ENCODE peak calls at places on chromosomes 2 and 18, in four cellular contexts. One of them, this sample, is unnamed.

GRCh38 chr2:161415467-161416293 is 417 bp upstream of the TBR1 start:
- DNase-seq in heart right ventricle: no peak
- DNase-seq in PC-3: no peak
- DNase-seq in HFF-Myc: no peak
- DNase-seq in this sample: no peak

GRCh38 chr2:205852457-205852856 is 170.2 kb downstream of the NRP2 start:
- DNase-seq in PC-3: no peak
- DNase-seq in HFF-Myc: no peak
- DNase-seq in heart right ventricle: peak
- DNase-seq in this sample: no peak

GRCh38 chr18:74778191-74778847 is 180.6 kb downstream of the ZNF407 start:
- DNase-seq in HFF-Myc: no peak
- DNase-seq in PC-3: no peak
- DNase-seq in heart right ventricle: no peak
- DNase-seq in this sample: no peak

GRCh38 chr18:12422936-12423335 is 15.2 kb downstream of the PRELID3A start:
- DNase-seq in HFF-Myc: no peak
- DNase-seq in PC-3: peak
- DNase-seq in heart right ventricle: no peak
- DNase-seq in this sample: no peak

GRCh38 chr2:3102915-3103569 is 274.6 kb downstream of the EIPR1 start:
- DNase-seq in HFF-Myc: no peak
- DNase-seq in PC-3: no peak
- DNase-seq in heart right ventricle: no peak
- DNase-seq in this sample: no peak

GRCh38 chr2:97673915-97674283 is 4.4 kb downstream of the C2orf92 start:
- DNase-seq in HFF-Myc: no peak
- DNase-seq in PC-3: no peak
- DNase-seq in heart right ventricle: no peak
- DNase-seq in this sample: no peak

GRCh38 chr2:159716857-159717256 is 4.6 kb downstream of the MARCHF7 start:
- DNase-seq in heart right ventricle: no peak
- DNase-seq in PC-3: no peak
- DNase-seq in HFF-Myc: no peak
- DNase-seq in this sample: no peak

GRCh38 chr2:55550368-55551102 is 31.0 kb downstream of the CFAP36 start:
- DNase-seq in heart right ventricle: no peak
- DNase-seq in PC-3: peak
- DNase-seq in HFF-Myc: peak
- DNase-seq in this sample: no peak

GRCh38 chr2:226608393-226608955 is 191.1 kb downstream of the IRS1 start:
- DNase-seq in HFF-Myc: no peak
- DNase-seq in PC-3: no peak
- DNase-seq in heart right ventricle: no peak
- DNase-seq in this sample: no peak

GRCh38 chr2:241508240-241508509 is 209 bp downstream of the STK25 start:
- DNase-seq in PC-3: no peak
- DNase-seq in HFF-Myc: no peak
- DNase-seq in heart right ventricle: peak
- DNase-seq in this sample: no peak

GRCh38 chr18:5238371-5238758 is 41.3 kb upstream of the AKAIN1 start:
- DNase-seq in heart right ventricle: peak
- DNase-seq in HFF-Myc: no peak
- DNase-seq in PC-3: peak
- DNase-seq in this sample: no peak

GRCh38 chr18:13239557-13239956 is 21.0 kb downstream of the LDLRAD4 start:
- DNase-seq in heart right ventricle: no peak
- DNase-seq in HFF-Myc: no peak
- DNase-seq in PC-3: no peak
- DNase-seq in this sample: no peak

GRCh38 chr2:86368181-86368824 is 30.9 kb upstream of the REEP1 start:
- DNase-seq in HFF-Myc: no peak
- DNase-seq in heart right ventricle: peak
- DNase-seq in PC-3: peak
- DNase-seq in this sample: peak

GRCh38 chr2:218711550-218711929 is 905 bp downstream of the TTLL4 start:
- DNase-seq in HFF-Myc: no peak
- DNase-seq in PC-3: no peak
- DNase-seq in heart right ventricle: no peak
- DNase-seq in this sample: no peak

GRCh38 chr2:39595116-39595515 is 70.6 kb upstream of the TMEM178A start:
- DNase-seq in heart right ventricle: no peak
- DNase-seq in HFF-Myc: no peak
- DNase-seq in PC-3: no peak
- DNase-seq in this sample: no peak

GRCh38 chr18:42412896-42413295 is 457.9 kb downstream of the PIK3C3 start:
- DNase-seq in heart right ventricle: no peak
- DNase-seq in HFF-Myc: no peak
- DNase-seq in PC-3: peak
- DNase-seq in this sample: no peak

GRCh38 chr18:55422456-55423185 is 165.4 kb downstream of the TCF4 start:
- DNase-seq in PC-3: no peak
- DNase-seq in heart right ventricle: peak
- DNase-seq in HFF-Myc: no peak
- DNase-seq in this sample: no peak

GRCh38 chr2:98463081-98463481 is 18.4 kb downstream of the INPP4A start:
- DNase-seq in PC-3: no peak
- DNase-seq in heart right ventricle: no peak
- DNase-seq in HFF-Myc: no peak
- DNase-seq in this sample: no peak

DNA sequence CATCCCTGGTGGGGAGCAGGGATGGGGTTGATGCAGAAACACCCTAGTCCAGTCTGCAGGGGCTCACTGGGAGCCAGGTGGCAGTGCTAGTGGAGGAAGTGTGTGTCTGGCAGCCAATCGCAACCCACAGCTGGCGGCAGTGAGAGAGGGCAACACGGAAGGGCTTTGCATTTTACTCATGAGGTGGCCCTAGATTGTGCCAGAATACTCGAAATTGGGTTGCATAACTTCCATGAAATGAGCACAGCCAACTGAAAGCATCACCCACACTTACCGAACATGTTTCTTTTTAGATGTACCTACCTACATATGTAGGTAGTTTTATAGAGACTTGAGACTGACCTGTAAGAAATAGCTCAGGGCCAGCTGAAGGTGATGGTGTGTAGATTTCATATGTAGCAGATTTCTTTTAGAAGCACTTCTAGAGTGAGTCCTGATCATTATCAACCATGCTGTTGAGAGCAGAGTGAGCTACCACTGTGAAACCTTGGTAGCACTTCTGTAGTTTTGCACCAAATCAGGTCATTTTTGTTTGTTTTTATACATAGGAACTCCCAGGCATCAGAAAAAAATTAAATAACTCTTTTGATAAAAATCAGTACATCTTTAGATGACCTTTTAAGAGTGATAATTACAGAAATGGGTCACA is 13.0 kb downstream of the IL18R1 start:
- DNase-seq in heart right ventricle: no peak
- DNase-seq in PC-3: no peak
- DNase-seq in HFF-Myc: no peak
- DNase-seq in this sample: no peak
- H3K4me3 ChIP-seq in heart right ventricle: no peak
- H3K4me3 ChIP-seq in PC-3: no peak
- H3K4me3 ChIP-seq in HFF-Myc: no peak
- H3K4me3 ChIP-seq in this sample: no peak

DNA sequence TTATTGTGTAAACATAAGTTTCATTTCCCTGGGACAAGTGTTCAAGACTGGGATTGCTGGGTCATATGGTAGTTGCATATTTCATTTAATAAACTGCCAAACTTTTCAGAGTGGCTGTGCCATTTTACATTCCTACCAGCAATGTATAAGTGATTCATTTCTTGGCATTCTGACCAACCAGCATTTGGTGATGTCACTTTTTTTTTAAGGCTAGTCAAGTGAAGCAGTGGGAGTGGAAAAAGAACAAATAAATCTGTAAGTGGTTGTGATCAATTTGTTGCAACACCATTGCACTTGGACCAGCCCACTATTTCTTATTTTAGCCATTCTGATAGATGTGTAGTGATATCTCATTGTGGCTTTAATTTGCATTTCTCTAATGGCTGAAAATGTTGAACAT is 5.1 kb upstream of the CHCHD5 start:
- DNase-seq in HFF-Myc: peak
- DNase-seq in PC-3: peak
- DNase-seq in heart right ventricle: no peak
- DNase-seq in this sample: no peak
- TF ChIP-seq CTCF in HFF-Myc: no peak
- TF ChIP-seq CTCF in PC-3: no peak
- TF ChIP-seq CTCF in heart right ventricle: no peak
- TF ChIP-seq CTCF in this sample: no peak

DNA sequence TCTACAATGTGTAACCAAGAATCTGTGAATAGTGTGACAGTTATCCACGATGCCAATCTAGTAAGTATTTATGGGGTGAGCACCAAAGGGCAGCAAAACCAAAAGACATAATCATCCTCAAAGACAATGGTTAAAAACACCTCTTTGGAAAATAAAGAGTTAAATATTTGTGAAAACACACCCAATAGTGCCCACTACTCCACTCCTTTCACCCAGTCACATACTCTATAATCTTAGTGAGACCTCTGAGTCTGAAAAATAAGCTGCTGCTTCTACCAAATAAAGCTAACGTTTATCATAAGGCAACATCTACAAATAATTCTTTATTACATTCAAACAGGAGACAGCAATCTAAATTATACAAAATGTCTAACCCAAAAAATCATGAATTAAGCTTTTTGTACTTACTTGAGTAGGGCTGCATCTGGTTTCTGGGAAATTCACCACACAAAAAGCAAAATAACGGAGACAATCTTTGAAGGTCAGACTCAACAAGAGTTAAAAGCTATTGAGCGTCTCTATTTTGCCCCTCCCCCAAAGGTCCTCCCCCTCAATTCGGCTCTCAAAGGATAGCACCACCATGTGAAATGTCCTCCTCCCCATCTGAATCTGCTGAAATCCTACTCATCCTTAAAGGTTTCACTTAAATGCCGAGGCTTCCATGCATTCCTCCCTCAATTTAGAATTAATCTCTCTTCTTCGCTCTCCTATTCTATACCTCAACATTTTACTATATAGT is 2.0 kb downstream of the RAPH1 start:
- DNase-seq in HFF-Myc: no peak
- DNase-seq in heart right ventricle: peak
- DNase-seq in PC-3: peak
- DNase-seq in this sample: no peak
- H3K4me3 ChIP-seq in HFF-Myc: peak
- H3K4me3 ChIP-seq in heart right ventricle: peak
- H3K4me3 ChIP-seq in PC-3: peak
- H3K4me3 ChIP-seq in this sample: no peak

DNA sequence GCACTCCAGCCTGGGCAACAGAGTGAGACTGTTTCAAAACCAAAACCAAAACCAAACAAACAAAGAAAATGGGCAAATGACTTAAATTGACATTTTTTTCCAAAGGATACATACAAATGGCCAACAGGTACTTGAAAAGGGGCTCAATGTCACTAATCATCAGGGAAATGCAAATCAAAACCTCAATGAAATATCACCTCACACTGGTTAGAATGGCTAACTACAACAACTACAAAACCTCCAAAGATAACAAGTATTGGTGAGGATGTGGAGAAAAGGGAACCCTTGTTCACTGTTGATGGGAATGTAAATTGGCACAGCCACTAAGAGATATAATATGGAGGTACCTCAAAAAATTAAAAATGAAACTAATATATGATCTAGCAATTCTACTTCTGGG is 213.2 kb upstream of the HS6ST1 start:
- DNase-seq in PC-3: peak
- DNase-seq in heart right ventricle: no peak
- DNase-seq in HFF-Myc: no peak
- DNase-seq in this sample: no peak
- TF ChIP-seq CTCF in PC-3: peak
- TF ChIP-seq CTCF in heart right ventricle: peak
- TF ChIP-seq CTCF in HFF-Myc: no peak
- TF ChIP-seq CTCF in this sample: peak

GRCh38 chr2:174630097-174630496 is 32.5 kb upstream of the WIPF1 start:
- DNase-seq in heart right ventricle: no peak
- DNase-seq in HFF-Myc: no peak
- DNase-seq in PC-3: no peak
- DNase-seq in this sample: no peak
- H3K4me3 ChIP-seq in heart right ventricle: no peak
- H3K4me3 ChIP-seq in HFF-Myc: no peak
- H3K4me3 ChIP-seq in PC-3: no peak
- H3K4me3 ChIP-seq in this sample: no peak

DNA sequence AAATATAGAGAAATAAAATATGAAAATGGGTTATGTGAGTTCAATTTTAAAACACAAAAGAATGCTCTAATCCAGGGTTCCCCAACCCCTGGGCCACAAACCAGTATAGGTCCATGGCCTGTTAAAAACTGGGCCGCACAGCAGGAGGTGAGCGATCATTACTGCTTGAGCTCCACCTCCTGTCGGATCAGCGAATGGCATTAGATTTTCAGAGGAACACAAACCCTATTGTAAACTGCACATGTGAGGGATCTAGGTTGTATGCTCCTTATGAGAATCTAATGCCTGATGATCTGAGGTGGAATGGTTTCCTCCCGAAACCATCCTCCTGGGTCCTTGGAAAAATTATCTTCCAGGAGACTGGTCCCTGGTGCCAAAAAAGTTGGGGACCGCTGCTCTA is 34.7 kb downstream of the TTR start:
- DNase-seq in HFF-Myc: no peak
- DNase-seq in PC-3: no peak
- DNase-seq in heart right ventricle: no peak
- DNase-seq in this sample: no peak
- TF ChIP-seq CTCF in HFF-Myc: no peak
- TF ChIP-seq CTCF in PC-3: no peak
- TF ChIP-seq CTCF in heart right ventricle: no peak
- TF ChIP-seq CTCF in this sample: no peak

This sample was measured in GM06990.